ENCODE peak calls at places on chromosomes 6 and 20, in nine cellular contexts. One of them, this sample, is unnamed.

GRCh38 chr6:7725849-7726415 is at the start of gene BMP6:
- DNase-seq in endothelial cell: peak
- DNase-seq in Caki2: peak
- DNase-seq in fibroblast of lung: peak
- DNase-seq in activated T-cell treated with anti-CD3 and anti-CD28 coated beads for 4 hours: peak
- DNase-seq in stimulated activated CD8-positive, alpha-beta memory T cell treated with anti-CD3 and anti-CD28 coated beads, Interleukin-4, amount 100 ng/mL, for 1 hour: no peak
- DNase-seq in GM23248: peak
- DNase-seq in left ventricle myocardium inferior: peak
- DNase-seq in activated CD4-positive, alpha-beta memory T cell treated with anti-CD3 and anti-CD28 coated beads for 36 hours: peak
- DNase-seq in this sample: peak

GRCh38 chr6:170181338-170181690 is 109.6 kb downstream of the DLL1 start:
- DNase-seq in endothelial cell: no peak
- DNase-seq in Caki2: no peak
- DNase-seq in fibroblast of lung: no peak
- DNase-seq in activated T-cell treated with anti-CD3 and anti-CD28 coated beads for 4 hours: no peak
- DNase-seq in stimulated activated CD8-positive, alpha-beta memory T cell treated with anti-CD3 and anti-CD28 coated beads, Interleukin-4, amount 100 ng/mL, for 1 hour: no peak
- DNase-seq in GM23248: no peak
- DNase-seq in left ventricle myocardium inferior: no peak
- DNase-seq in activated CD4-positive, alpha-beta memory T cell treated with anti-CD3 and anti-CD28 coated beads for 36 hours: no peak
- DNase-seq in this sample: no peak

GRCh38 chr6:117298941-117299340 is 33.6 kb downstream of the VGLL2 start:
- DNase-seq in endothelial cell: no peak
- DNase-seq in Caki2: no peak
- DNase-seq in fibroblast of lung: no peak
- DNase-seq in activated T-cell treated with anti-CD3 and anti-CD28 coated beads for 4 hours: no peak
- DNase-seq in stimulated activated CD8-positive, alpha-beta memory T cell treated with anti-CD3 and anti-CD28 coated beads, Interleukin-4, amount 100 ng/mL, for 1 hour: no peak
- DNase-seq in GM23248: no peak
- DNase-seq in left ventricle myocardium inferior: no peak
- DNase-seq in activated CD4-positive, alpha-beta memory T cell treated with anti-CD3 and anti-CD28 coated beads for 36 hours: no peak
- DNase-seq in this sample: no peak

GRCh38 chr6:10582774-10583508 is 61.8 kb downstream of the GCNT2 start:
- DNase-seq in endothelial cell: no peak
- DNase-seq in Caki2: no peak
- DNase-seq in fibroblast of lung: no peak
- DNase-seq in activated T-cell treated with anti-CD3 and anti-CD28 coated beads for 4 hours: no peak
- DNase-seq in stimulated activated CD8-positive, alpha-beta memory T cell treated with anti-CD3 and anti-CD28 coated beads, Interleukin-4, amount 100 ng/mL, for 1 hour: no peak
- DNase-seq in GM23248: no peak
- DNase-seq in left ventricle myocardium inferior: no peak
- DNase-seq in activated CD4-positive, alpha-beta memory T cell treated with anti-CD3 and anti-CD28 coated beads for 36 hours: no peak
- DNase-seq in this sample: no peak

GRCh38 chr6:57267586-57268293 is 45.6 kb upstream of the RAB23 start:
- DNase-seq in endothelial cell: peak
- DNase-seq in Caki2: peak
- DNase-seq in fibroblast of lung: peak
- DNase-seq in activated T-cell treated with anti-CD3 and anti-CD28 coated beads for 4 hours: peak
- DNase-seq in stimulated activated CD8-positive, alpha-beta memory T cell treated with anti-CD3 and anti-CD28 coated beads, Interleukin-4, amount 100 ng/mL, for 1 hour: peak
- DNase-seq in GM23248: peak
- DNase-seq in left ventricle myocardium inferior: no peak
- DNase-seq in activated CD4-positive, alpha-beta memory T cell treated with anti-CD3 and anti-CD28 coated beads for 36 hours: peak
- DNase-seq in this sample: peak

GRCh38 chr6:25369450-25370086 is 90.4 kb downstream of the CARMIL1 start:
- DNase-seq in endothelial cell: no peak
- DNase-seq in Caki2: peak
- DNase-seq in fibroblast of lung: peak
- DNase-seq in activated T-cell treated with anti-CD3 and anti-CD28 coated beads for 4 hours: no peak
- DNase-seq in stimulated activated CD8-positive, alpha-beta memory T cell treated with anti-CD3 and anti-CD28 coated beads, Interleukin-4, amount 100 ng/mL, for 1 hour: no peak
- DNase-seq in GM23248: peak
- DNase-seq in left ventricle myocardium inferior: no peak
- DNase-seq in activated CD4-positive, alpha-beta memory T cell treated with anti-CD3 and anti-CD28 coated beads for 36 hours: peak
- DNase-seq in this sample: peak

GRCh38 chr6:98526465-98526864 is 307.9 kb upstream of the POU3F2 start:
- DNase-seq in endothelial cell: no peak
- DNase-seq in Caki2: no peak
- DNase-seq in fibroblast of lung: no peak
- DNase-seq in activated T-cell treated with anti-CD3 and anti-CD28 coated beads for 4 hours: no peak
- DNase-seq in stimulated activated CD8-positive, alpha-beta memory T cell treated with anti-CD3 and anti-CD28 coated beads, Interleukin-4, amount 100 ng/mL, for 1 hour: no peak
- DNase-seq in GM23248: no peak
- DNase-seq in left ventricle myocardium inferior: no peak
- DNase-seq in activated CD4-positive, alpha-beta memory T cell treated with anti-CD3 and anti-CD28 coated beads for 36 hours: no peak
- DNase-seq in this sample: no peak

GRCh38 chr20:38186788-38187221 is 21.7 kb upstream of the TGM2 start:
- DNase-seq in endothelial cell: no peak
- DNase-seq in Caki2: peak
- DNase-seq in fibroblast of lung: no peak
- DNase-seq in activated T-cell treated with anti-CD3 and anti-CD28 coated beads for 4 hours: no peak
- DNase-seq in stimulated activated CD8-positive, alpha-beta memory T cell treated with anti-CD3 and anti-CD28 coated beads, Interleukin-4, amount 100 ng/mL, for 1 hour: no peak
- DNase-seq in GM23248: peak
- DNase-seq in left ventricle myocardium inferior: no peak
- DNase-seq in activated CD4-positive, alpha-beta memory T cell treated with anti-CD3 and anti-CD28 coated beads for 36 hours: no peak
- DNase-seq in this sample: peak

GRCh38 chr6:100001915-100002388 is 7.9 kb upstream of the MCHR2 start:
- DNase-seq in endothelial cell: peak
- DNase-seq in Caki2: peak
- DNase-seq in fibroblast of lung: peak
- DNase-seq in activated T-cell treated with anti-CD3 and anti-CD28 coated beads for 4 hours: peak
- DNase-seq in stimulated activated CD8-positive, alpha-beta memory T cell treated with anti-CD3 and anti-CD28 coated beads, Interleukin-4, amount 100 ng/mL, for 1 hour: peak
- DNase-seq in GM23248: peak
- DNase-seq in left ventricle myocardium inferior: no peak
- DNase-seq in activated CD4-positive, alpha-beta memory T cell treated with anti-CD3 and anti-CD28 coated beads for 36 hours: peak
- DNase-seq in this sample: peak

GRCh38 chr6:169169375-169169774 is 84.3 kb downstream of the THBS2 start:
- DNase-seq in endothelial cell: no peak
- DNase-seq in Caki2: no peak
- DNase-seq in fibroblast of lung: no peak
- DNase-seq in activated T-cell treated with anti-CD3 and anti-CD28 coated beads for 4 hours: no peak
- DNase-seq in stimulated activated CD8-positive, alpha-beta memory T cell treated with anti-CD3 and anti-CD28 coated beads, Interleukin-4, amount 100 ng/mL, for 1 hour: no peak
- DNase-seq in GM23248: no peak
- DNase-seq in left ventricle myocardium inferior: no peak
- DNase-seq in activated CD4-positive, alpha-beta memory T cell treated with anti-CD3 and anti-CD28 coated beads for 36 hours: no peak
- DNase-seq in this sample: no peak

GRCh38 chr6:127514396-127515227 is 4.5 kb downstream of the MTCL3 start:
- DNase-seq in endothelial cell: peak
- DNase-seq in Caki2: no peak
- DNase-seq in fibroblast of lung: peak
- DNase-seq in activated T-cell treated with anti-CD3 and anti-CD28 coated beads for 4 hours: no peak
- DNase-seq in stimulated activated CD8-positive, alpha-beta memory T cell treated with anti-CD3 and anti-CD28 coated beads, Interleukin-4, amount 100 ng/mL, for 1 hour: no peak
- DNase-seq in GM23248: peak
- DNase-seq in left ventricle myocardium inferior: peak
- DNase-seq in activated CD4-positive, alpha-beta memory T cell treated with anti-CD3 and anti-CD28 coated beads for 36 hours: peak
- DNase-seq in this sample: peak

GRCh38 chr6:159086033-159086618 is 41.3 kb upstream of the TAGAP start:
- DNase-seq in endothelial cell: no peak
- DNase-seq in Caki2: no peak
- DNase-seq in fibroblast of lung: no peak
- DNase-seq in activated T-cell treated with anti-CD3 and anti-CD28 coated beads for 4 hours: no peak
- DNase-seq in stimulated activated CD8-positive, alpha-beta memory T cell treated with anti-CD3 and anti-CD28 coated beads, Interleukin-4, amount 100 ng/mL, for 1 hour: no peak
- DNase-seq in GM23248: no peak
- DNase-seq in left ventricle myocardium inferior: no peak
- DNase-seq in activated CD4-positive, alpha-beta memory T cell treated with anti-CD3 and anti-CD28 coated beads for 36 hours: no peak
- DNase-seq in this sample: no peak

GRCh38 chr6:138663892-138664291 is 109.7 kb upstream of the CCDC28A start:
- DNase-seq in endothelial cell: no peak
- DNase-seq in Caki2: no peak
- DNase-seq in fibroblast of lung: no peak
- DNase-seq in activated T-cell treated with anti-CD3 and anti-CD28 coated beads for 4 hours: no peak
- DNase-seq in stimulated activated CD8-positive, alpha-beta memory T cell treated with anti-CD3 and anti-CD28 coated beads, Interleukin-4, amount 100 ng/mL, for 1 hour: no peak
- DNase-seq in GM23248: no peak
- DNase-seq in left ventricle myocardium inferior: no peak
- DNase-seq in activated CD4-positive, alpha-beta memory T cell treated with anti-CD3 and anti-CD28 coated beads for 36 hours: no peak
- DNase-seq in this sample: no peak

GRCh38 chr6:38432479-38432878 is 207.2 kb downstream of the BTBD9 start:
- DNase-seq in endothelial cell: no peak
- DNase-seq in Caki2: no peak
- DNase-seq in fibroblast of lung: no peak
- DNase-seq in activated T-cell treated with anti-CD3 and anti-CD28 coated beads for 4 hours: no peak
- DNase-seq in stimulated activated CD8-positive, alpha-beta memory T cell treated with anti-CD3 and anti-CD28 coated beads, Interleukin-4, amount 100 ng/mL, for 1 hour: no peak
- DNase-seq in GM23248: peak
- DNase-seq in left ventricle myocardium inferior: no peak
- DNase-seq in activated CD4-positive, alpha-beta memory T cell treated with anti-CD3 and anti-CD28 coated beads for 36 hours: peak
- DNase-seq in this sample: no peak

GRCh38 chr6:151765444-151765886 is 42.0 kb upstream of the ESR1 start:
- DNase-seq in endothelial cell: peak
- DNase-seq in Caki2: peak
- DNase-seq in fibroblast of lung: peak
- DNase-seq in activated T-cell treated with anti-CD3 and anti-CD28 coated beads for 4 hours: peak
- DNase-seq in stimulated activated CD8-positive, alpha-beta memory T cell treated with anti-CD3 and anti-CD28 coated beads, Interleukin-4, amount 100 ng/mL, for 1 hour: peak
- DNase-seq in GM23248: peak
- DNase-seq in left ventricle myocardium inferior: no peak
- DNase-seq in activated CD4-positive, alpha-beta memory T cell treated with anti-CD3 and anti-CD28 coated beads for 36 hours: peak
- DNase-seq in this sample: peak

GRCh38 chr6:148827421-148827820 is 80.6 kb downstream of the UST start:
- DNase-seq in endothelial cell: no peak
- DNase-seq in Caki2: no peak
- DNase-seq in fibroblast of lung: no peak
- DNase-seq in activated T-cell treated with anti-CD3 and anti-CD28 coated beads for 4 hours: no peak
- DNase-seq in stimulated activated CD8-positive, alpha-beta memory T cell treated with anti-CD3 and anti-CD28 coated beads, Interleukin-4, amount 100 ng/mL, for 1 hour: no peak
- DNase-seq in GM23248: peak
- DNase-seq in left ventricle myocardium inferior: no peak
- DNase-seq in activated CD4-positive, alpha-beta memory T cell treated with anti-CD3 and anti-CD28 coated beads for 36 hours: no peak
- DNase-seq in this sample: no peak

GRCh38 chr6:53922571-53922981 is 127.8 kb downstream of the LRRC1 start:
- DNase-seq in endothelial cell: no peak
- DNase-seq in Caki2: peak
- DNase-seq in fibroblast of lung: no peak
- DNase-seq in activated T-cell treated with anti-CD3 and anti-CD28 coated beads for 4 hours: no peak
- DNase-seq in stimulated activated CD8-positive, alpha-beta memory T cell treated with anti-CD3 and anti-CD28 coated beads, Interleukin-4, amount 100 ng/mL, for 1 hour: no peak
- DNase-seq in GM23248: no peak
- DNase-seq in left ventricle myocardium inferior: no peak
- DNase-seq in activated CD4-positive, alpha-beta memory T cell treated with anti-CD3 and anti-CD28 coated beads for 36 hours: no peak
- DNase-seq in this sample: peak

GRCh38 chr6:52663120-52663934 is 7.6 kb upstream of the TMEM14A start:
- DNase-seq in endothelial cell: peak
- DNase-seq in Caki2: peak
- DNase-seq in fibroblast of lung: peak
- DNase-seq in activated T-cell treated with anti-CD3 and anti-CD28 coated beads for 4 hours: peak
- DNase-seq in stimulated activated CD8-positive, alpha-beta memory T cell treated with anti-CD3 and anti-CD28 coated beads, Interleukin-4, amount 100 ng/mL, for 1 hour: peak
- DNase-seq in GM23248: peak
- DNase-seq in left ventricle myocardium inferior: no peak
- DNase-seq in activated CD4-positive, alpha-beta memory T cell treated with anti-CD3 and anti-CD28 coated beads for 36 hours: peak
- DNase-seq in this sample: peak

GRCh38 chr20:44182135-44182765 is 4.7 kb downstream of the JPH2 start:
- DNase-seq in endothelial cell: no peak
- DNase-seq in Caki2: no peak
- DNase-seq in fibroblast of lung: no peak
- DNase-seq in activated T-cell treated with anti-CD3 and anti-CD28 coated beads for 4 hours: no peak
- DNase-seq in stimulated activated CD8-positive, alpha-beta memory T cell treated with anti-CD3 and anti-CD28 coated beads, Interleukin-4, amount 100 ng/mL, for 1 hour: no peak
- DNase-seq in GM23248: no peak
- DNase-seq in left ventricle myocardium inferior: no peak
- DNase-seq in activated CD4-positive, alpha-beta memory T cell treated with anti-CD3 and anti-CD28 coated beads for 36 hours: no peak
- DNase-seq in this sample: no peak

GRCh38 chr20:10077081-10077471 is 42.3 kb downstream of the ANKEF1 start:
- DNase-seq in endothelial cell: peak
- DNase-seq in Caki2: no peak
- DNase-seq in fibroblast of lung: no peak
- DNase-seq in activated T-cell treated with anti-CD3 and anti-CD28 coated beads for 4 hours: no peak
- DNase-seq in stimulated activated CD8-positive, alpha-beta memory T cell treated with anti-CD3 and anti-CD28 coated beads, Interleukin-4, amount 100 ng/mL, for 1 hour: no peak
- DNase-seq in GM23248: no peak
- DNase-seq in left ventricle myocardium inferior: no peak
- DNase-seq in activated CD4-positive, alpha-beta memory T cell treated with anti-CD3 and anti-CD28 coated beads for 36 hours: peak
- DNase-seq in this sample: peak

GRCh38 chr6:140546640-140547039 is 1172.2 kb upstream of the CITED2 start:
- DNase-seq in endothelial cell: no peak
- DNase-seq in Caki2: no peak
- DNase-seq in fibroblast of lung: peak
- DNase-seq in activated T-cell treated with anti-CD3 and anti-CD28 coated beads for 4 hours: no peak
- DNase-seq in stimulated activated CD8-positive, alpha-beta memory T cell treated with anti-CD3 and anti-CD28 coated beads, Interleukin-4, amount 100 ng/mL, for 1 hour: no peak
- DNase-seq in GM23248: peak
- DNase-seq in left ventricle myocardium inferior: no peak
- DNase-seq in activated CD4-positive, alpha-beta memory T cell treated with anti-CD3 and anti-CD28 coated beads for 36 hours: no peak
- DNase-seq in this sample: peak

GRCh38 chr6:7389162-7389450 is 436 bp downstream of the CAGE1 start:
- DNase-seq in endothelial cell: no peak
- DNase-seq in Caki2: no peak
- DNase-seq in fibroblast of lung: no peak
- DNase-seq in activated T-cell treated with anti-CD3 and anti-CD28 coated beads for 4 hours: no peak
- DNase-seq in stimulated activated CD8-positive, alpha-beta memory T cell treated with anti-CD3 and anti-CD28 coated beads, Interleukin-4, amount 100 ng/mL, for 1 hour: no peak
- DNase-seq in GM23248: peak
- DNase-seq in left ventricle myocardium inferior: no peak
- DNase-seq in activated CD4-positive, alpha-beta memory T cell treated with anti-CD3 and anti-CD28 coated beads for 36 hours: no peak
- DNase-seq in this sample: peak

GRCh38 chr6:138817799-138818198 is 21.9 kb downstream of the ECT2L start:
- DNase-seq in endothelial cell: no peak
- DNase-seq in Caki2: no peak
- DNase-seq in fibroblast of lung: peak
- DNase-seq in activated T-cell treated with anti-CD3 and anti-CD28 coated beads for 4 hours: no peak
- DNase-seq in stimulated activated CD8-positive, alpha-beta memory T cell treated with anti-CD3 and anti-CD28 coated beads, Interleukin-4, amount 100 ng/mL, for 1 hour: no peak
- DNase-seq in GM23248: peak
- DNase-seq in left ventricle myocardium inferior: no peak
- DNase-seq in activated CD4-positive, alpha-beta memory T cell treated with anti-CD3 and anti-CD28 coated beads for 36 hours: peak
- DNase-seq in this sample: peak

GRCh38 chr6:34386316-34387137 is 5.9 kb downstream of the NUDT3 start:
- DNase-seq in endothelial cell: no peak
- DNase-seq in Caki2: peak
- DNase-seq in fibroblast of lung: peak
- DNase-seq in activated T-cell treated with anti-CD3 and anti-CD28 coated beads for 4 hours: no peak
- DNase-seq in stimulated activated CD8-positive, alpha-beta memory T cell treated with anti-CD3 and anti-CD28 coated beads, Interleukin-4, amount 100 ng/mL, for 1 hour: no peak
- DNase-seq in GM23248: peak
- DNase-seq in left ventricle myocardium inferior: no peak
- DNase-seq in activated CD4-positive, alpha-beta memory T cell treated with anti-CD3 and anti-CD28 coated beads for 36 hours: no peak
- DNase-seq in this sample: no peak

This sample was measured in kidney glomerular epithelial cell.